ENCODE peak calls at places on chromosomes 5 and 9, in eight cellular contexts. J is GM12878, D is astrocyte, Z is AG04450, N is A549, I is small intestine, E is right cardiac atrium, O is H9. L is an unnamed sample.

GRCh38 chr5:87136733-87137132 is 130.9 kb upstream of the RASA1 start:
- DNase-seq in E (no peak), D (no peak), J (no peak), N (no peak), Z (no peak), I (no peak), O (no peak), L (no peak)

GRCh38 chr5:61617039-61617438 is 285.0 kb downstream of the ZSWIM6 start:
- DNase-seq in I (no peak), D (no peak), Z (no peak), O (no peak), E (no peak), J (no peak), N (no peak), L (no peak)

GRCh38 chr5:142725231-142726187 is 39.6 kb upstream of the FGF1 start:
- DNase-seq in E (no peak), Z (no peak), O (no peak), D (no peak), N (no peak), J (no peak), I (no peak), L (no peak)

GRCh38 chr9:106443520-106443919 is 419.4 kb upstream of the ZNF462 start:
- DNase-seq in Z (no peak), O (no peak), N (no peak), E (no peak), I (no peak), D (no peak), J (no peak), L (no peak)

GRCh38 chr5:139961435-139962157 is 81.5 kb downstream of the NRG2 start:
- DNase-seq in O (peak; percentile 18), J (peak; percentile 58), D (no peak), N (no peak), Z (no peak), E (no peak), I (no peak), L (no peak)

GRCh38 chr9:36317766-36318165 is 59.5 kb upstream of the GNE start:
- DNase-seq in E (no peak), D (no peak), Z (no peak), N (peak; percentile 64), O (no peak), I (peak; percentile 84), J (no peak), L (no peak)

GRCh38 chr9:124428751-124429529 is 13.7 kb upstream of the PSMB7 start:
- DNase-seq in D (no peak), Z (no peak), E (no peak), N (no peak), J (no peak), I (no peak), O (no peak), L (no peak)

GRCh38 chr5:101024299-101024698 is 121.2 kb upstream of the ST8SIA4 start:
- DNase-seq in O (no peak), N (no peak), I (no peak), D (no peak), E (no peak), Z (no peak), J (peak; percentile 34), L (no peak)

GRCh38 chr5:171601266-171601881 is 181.9 kb downstream of the FGF18 start:
- DNase-seq in Z (no peak), I (no peak), J (no peak), E (peak; percentile 67), D (no peak), N (no peak), O (peak; percentile 27), L (no peak)

GRCh38 chr5:95043648-95044047 is 241.2 kb downstream of the MCTP1 start:
- DNase-seq in D (no peak), E (no peak), J (no peak), O (no peak), N (no peak), Z (no peak), I (no peak), L (no peak)

GRCh38 chr9:120742951-120743416 is 28.7 kb upstream of the MEGF9 start:
- DNase-seq in Z (no peak), N (peak; percentile 71), J (no peak), I (peak; percentile 88), D (no peak), E (no peak), O (no peak), L (no peak)

GRCh38 chr9:134938346-134939079 is 20.8 kb upstream of the FCN1 start:
- DNase-seq in D (no peak), O (no peak), N (no peak), I (no peak), J (no peak), E (peak; percentile 46), Z (no peak), L (peak; percentile 4)

GRCh38 chr5:150376799-150377771 is 19.6 kb downstream of the TCOF1 start:
- DNase-seq in I (no peak), E (no peak), D (peak; percentile 40), N (no peak), O (no peak), J (no peak), Z (peak; percentile 26), L (no peak)

GRCh38 chr9:90815183-90815943 is 13.7 kb downstream of the SYK start:
- DNase-seq in I (no peak), O (no peak), N (no peak), E (no peak), Z (no peak), D (no peak), J (no peak), L (no peak)
- H3K27ac ChIP-seq in I (peak overlapping the region; percentile 4), O (no peak overlapping the region), N (no peak overlapping the region), E (no peak overlapping the region), Z (no peak overlapping the region), D (no peak overlapping the region), J (peak overlapping the region; percentile 63), L (no peak overlapping the region)

GRCh38 chr5:40572947-40573346 is 106.8 kb upstream of the PTGER4 start:
- DNase-seq in Z (peak; percentile 68), N (no peak), E (no peak), D (peak; percentile 18), O (no peak), I (no peak), J (no peak), L (no peak)

GRCh38 chr5:40570408-40571129 is 109.1 kb upstream of the PTGER4 start:
- DNase-seq in O (no peak), I (no peak), Z (peak; percentile 34), N (peak; percentile 8), J (peak; percentile 26), E (no peak), D (peak; percentile 72), L (no peak)

GRCh38 chr5:40569549-40570270 is 110.0 kb upstream of the PTGER4 start:
- DNase-seq in D (no peak), Z (no peak), I (no peak), N (no peak), E (no peak), J (no peak), O (no peak), L (no peak)

GRCh38 chr5:40568548-40568947 is 111.2 kb upstream of the PTGER4 start:
- DNase-seq in D (no peak), Z (no peak), E (no peak), I (no peak), O (no peak), J (no peak), N (no peak), L (no peak)

GRCh38 chr5:40572359-40572758 is 107.4 kb upstream of the PTGER4 start:
- DNase-seq in N (no peak), I (no peak), D (no peak), Z (no peak), O (no peak), J (no peak), E (no peak), L (no peak)
- H3K27ac ChIP-seq in N (peak overlapping the region; percentile 42), I (no peak overlapping the region), D (no peak overlapping the region), Z (no peak overlapping the region), O (no peak overlapping the region), J (no peak overlapping the region), E (no peak overlapping the region), L (no peak overlapping the region)

GRCh38 chr9:98846879-98847278 is 39.4 kb downstream of the GALNT12 start:
- DNase-seq in J (no peak), D (no peak), N (no peak), I (no peak), O (no peak), Z (no peak), E (no peak), L (no peak)

GRCh38 chr9:98850851-98851729 is 43.6 kb downstream of the GALNT12 start:
- DNase-seq in D (no peak), N (no peak), J (no peak), Z (no peak), I (no peak), O (peak; percentile 69), E (no peak), L (no peak)

GRCh38 chr9:98846081-98846480 is 38.6 kb downstream of the GALNT12 start:
- DNase-seq in D (no peak), N (no peak), J (no peak), I (no peak), E (no peak), Z (no peak), O (no peak), L (no peak)

GRCh38 chr9:98851730-98852462 is 44.4 kb downstream of the GALNT12 start:
- DNase-seq in Z (no peak), E (no peak), J (no peak), O (no peak), N (no peak), I (no peak), D (no peak), L (no peak)

GRCh38 chr9:98848450-98849149 is 41.1 kb downstream of the GALNT12 start:
- DNase-seq in O (peak; percentile 89), E (peak; percentile 96), J (peak; percentile 23), N (peak; percentile 83), Z (peak; percentile 90), I (peak; percentile 93), D (peak; percentile 92), L (peak; percentile 82)
- H3K27ac ChIP-seq in O (no peak overlapping the region), E (no peak overlapping the region), J (no peak overlapping the region), N (no peak overlapping the region), Z (peak overlapping the region; percentile 32), I (no peak overlapping the region), D (no peak overlapping the region), L (no peak overlapping the region)

GRCh38 chr9:92506184-92506857 is 24.0 kb upstream of the ASPN start:
- DNase-seq in D (peak; percentile 97), E (peak; percentile 44), O (no peak), N (peak; percentile 43), I (no peak), J (no peak), Z (peak; percentile 86), L (peak; percentile 18)

GRCh38 chr9:92507005-92507404 is 24.7 kb upstream of the ASPN start:
- DNase-seq in I (peak; percentile 6), D (no peak), E (no peak), N (no peak), Z (no peak), O (no peak), J (no peak), L (no peak)

GRCh38 chr9:92507496-92507895 is 25.2 kb upstream of the ASPN start:
- DNase-seq in I (peak; percentile 12), Z (no peak), J (no peak), D (no peak), O (no peak), N (no peak), E (no peak), L (no peak)

GRCh38 chr9:92501671-92502393 is 19.5 kb upstream of the ASPN start:
- DNase-seq in J (no peak), N (peak; percentile 43), Z (no peak), I (peak; percentile 73), O (no peak), E (peak; percentile 70), D (no peak), L (peak; percentile 33)

DNA sequence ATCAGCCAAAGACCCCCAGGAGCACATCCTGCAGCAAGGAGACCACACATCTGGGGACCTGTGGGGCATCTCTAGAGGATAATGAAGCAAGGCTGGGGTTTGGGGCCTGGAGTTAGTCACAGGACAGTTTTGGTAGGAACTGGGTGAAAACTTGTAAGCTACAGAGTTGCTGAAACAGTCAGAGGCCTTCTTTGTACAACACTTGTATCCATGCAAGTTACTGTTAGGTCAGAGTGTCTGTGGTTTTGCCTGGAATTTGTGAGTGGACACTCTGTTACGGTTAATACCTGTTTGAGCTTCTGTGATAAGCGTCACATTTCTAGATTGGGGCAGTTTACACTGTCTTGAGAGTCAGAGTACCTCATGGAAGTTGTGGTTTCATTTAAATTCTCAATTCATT is 22.6 kb upstream of the ASPN start:
- DNase-seq in E (no peak), Z (no peak), D (peak; percentile 88), J (no peak), N (no peak), O (no peak), I (no peak), L (no peak)
- H3K27ac ChIP-seq in E (peak overlapping the region; percentile 48), Z (peak overlapping the region; percentile 71), D (peak overlapping the region; percentile 84), J (no peak overlapping the region), N (no peak overlapping the region), O (no peak overlapping the region), I (no peak overlapping the region), L (no peak overlapping the region)